ENCODE peak calls at places on chromosomes 3 and 15, in seven cellular contexts. V, C, B, M, W, X and F are unnamed samples.

GRCh38 chr3:68997887-68998286 is 15.6 kb downstream of the EOGT start:
- DNase-seq in B (no peak), C (no peak), W (no peak), V (no peak), M (no peak), X (no peak), F (peak)

GRCh38 chr3:161851941-161852566 is 355.4 kb downstream of the OTOL1 start:
- DNase-seq in M (peak), W (peak), V (peak), C (peak), B (peak), X (peak), F (peak)

GRCh38 chr15:40266828-40267304 is 16.0 kb downstream of the ANKRD63 start:
- DNase-seq in X (peak), W (no peak), C (peak), M (peak), B (peak), V (peak), F (peak)

GRCh38 chr3:31942446-31942845 is 38.6 kb downstream of the OSBPL10 start:
- DNase-seq in X (no peak), V (no peak), W (no peak), M (no peak), B (no peak), C (no peak), F (no peak)

GRCh38 chr3:111577798-111578685 is 17.1 kb downstream of the ZBED2 start:
- DNase-seq in B (no peak), C (peak), W (no peak), V (no peak), M (peak), X (peak), F (peak)

GRCh38 chr3:18124501-18124900 is 300.6 kb downstream of the SATB1 start:
- DNase-seq in X (peak), M (peak), V (no peak), B (no peak), W (no peak), C (peak), F (peak)

GRCh38 chr3:148873928-148874326 is 8.8 kb downstream of the CPA3 start:
- DNase-seq in M (no peak), W (no peak), C (no peak), V (no peak), B (no peak), X (no peak), F (no peak)

GRCh38 chr3:102182162-102182561 is 252.7 kb upstream of the ZPLD1 start:
- DNase-seq in M (no peak), X (peak), C (peak), B (no peak), V (no peak), W (no peak), F (peak)

GRCh38 chr3:195847061-195847950 is 35.6 kb upstream of the MUC4 start:
- DNase-seq in V (peak), C (no peak), X (peak), M (peak), B (no peak), W (no peak), F (no peak)

GRCh38 chr3:128489860-128490649 is 2.9 kb downstream of the GATA2 start:
- DNase-seq in X (no peak), C (peak), B (peak), M (no peak), W (peak), V (no peak), F (peak)

GRCh38 chr3:69425249-69425648 is 39.4 kb upstream of the FRMD4B start:
- DNase-seq in W (peak), M (peak), B (no peak), X (peak), V (no peak), C (peak), F (peak)

GRCh38 chr15:89932880-89933279 is 20.1 kb upstream of the ARPIN start:
- DNase-seq in X (no peak), M (no peak), W (no peak), B (no peak), V (no peak), C (no peak), F (no peak)

GRCh38 chr3:182739619-182740018 is 53.7 kb upstream of the ATP11B start:
- DNase-seq in X (peak), B (no peak), C (peak), M (peak), V (no peak), W (no peak), F (peak)

GRCh38 chr3:25472153-25472552 is 44.1 kb downstream of the RARB start:
- DNase-seq in V (no peak), C (no peak), X (no peak), B (no peak), M (no peak), W (no peak), F (no peak)

GRCh38 chr15:34046471-34047145 is 7.6 kb upstream of the AVEN start:
- DNase-seq in C (no peak), M (no peak), B (no peak), X (no peak), V (no peak), W (no peak), F (no peak)

GRCh38 chr3:50873376-50874157 is 198.8 kb downstream of the DOCK3 start:
- DNase-seq in B (no peak), V (no peak), X (no peak), C (no peak), W (no peak), M (no peak), F (no peak)

GRCh38 chr3:195204360-195205166 is 66.4 kb downstream of the XXYLT1 start:
- DNase-seq in C (peak), V (no peak), B (peak), M (peak), X (peak), W (peak), F (no peak)

GRCh38 chr3:108718454-108718853 is 38.8 kb downstream of the RETNLB start:
- DNase-seq in W (no peak), C (peak), M (no peak), B (no peak), X (no peak), V (no peak), F (no peak)

GRCh38 chr3:122947621-122948202 is 79.9 kb downstream of the SEMA5B start:
- DNase-seq in V (no peak), C (no peak), W (no peak), M (peak), X (no peak), B (no peak), F (peak)

GRCh38 chr3:20316238-20316637 is 130.2 kb upstream of the SGO1 start:
- DNase-seq in B (no peak), C (no peak), V (no peak), M (no peak), W (no peak), X (no peak), F (no peak)

GRCh38 chr15:25542648-25543047 is 103.8 kb upstream of the UBE3A start:
- DNase-seq in V (no peak), B (no peak), C (no peak), X (no peak), W (no peak), M (no peak), F (no peak)

GRCh38 chr15:25862469-25863066 is 559 bp downstream of the ATP10A start:
- DNase-seq in M (peak), B (no peak), V (no peak), W (peak), X (peak), C (no peak), F (peak)

GRCh38 chr3:87228316-87228715 is 1.2 kb downstream of the CHMP2B start:
- DNase-seq in X (peak), M (peak), V (no peak), C (no peak), W (no peak), B (no peak), F (peak)

GRCh38 chr15:95644476-95644875 is 686.0 kb upstream of the NR2F2 start:
- DNase-seq in X (no peak), W (no peak), C (peak), V (no peak), M (peak), B (peak), F (no peak)

GRCh38 chr3:136078421-136079364 is 113.2 kb downstream of the PPP2R3A start:
- DNase-seq in B (no peak), M (peak), V (no peak), C (peak), X (peak), W (no peak), F (peak)

GRCh38 chr3:9890249-9891071 is at the start of gene JAGN1:
- DNase-seq in B (peak), X (peak), M (peak), W (peak), C (peak), V (peak), F (peak)

GRCh38 chr3:66729685-66730393 is 229.0 kb upstream of the LRIG1 start:
- DNase-seq in B (no peak), V (no peak), W (no peak), C (no peak), M (no peak), X (no peak), F (no peak)

GRCh38 chr3:195875482-195876236 is 32.7 kb downstream of the TNK2 start:
- DNase-seq in X (no peak), C (no peak), W (no peak), V (no peak), M (no peak), B (no peak), F (no peak)

GRCh38 chr3:136728918-136729317 is 23.3 kb downstream of the STAG1 start:
- DNase-seq in M (peak), C (no peak), B (no peak), W (peak), X (peak), V (peak), F (peak)

GRCh38 chr3:195030791-195031321 is 240.1 kb downstream of the XXYLT1 start:
- DNase-seq in C (peak), B (no peak), M (no peak), W (peak), X (peak), V (no peak), F (peak)

GRCh38 chr15:27869697-27870281 is 229.3 kb downstream of the OCA2 start:
- DNase-seq in B (no peak), M (no peak), C (no peak), W (no peak), X (no peak), V (no peak), F (no peak)

GRCh38 chr3:69320867-69321266 is 65.0 kb downstream of the FRMD4B start:
- DNase-seq in M (no peak), V (peak), X (no peak), B (no peak), C (no peak), W (no peak), F (no peak)

GRCh38 chr15:74956648-74957300 is at the start of gene RPP25:
- DNase-seq in V (peak), X (peak), W (peak), C (peak), M (peak), B (peak), F (peak)

GRCh38 chr15:74959643-74959939 is 3.0 kb upstream of the RPP25 start:
- DNase-seq in C (no peak), M (no peak), V (no peak), W (no peak), B (no peak), X (no peak), F (no peak)

GRCh38 chr15:74958908-74959642 is 2.5 kb upstream of the RPP25 start:
- DNase-seq in C (peak), W (peak), V (no peak), X (no peak), M (no peak), B (no peak), F (no peak)

GRCh38 chr15:74957301-74958035 is 896 bp upstream of the RPP25 start:
- DNase-seq in W (peak), B (no peak), X (no peak), V (no peak), C (peak), M (peak), F (no peak)

DNA sequence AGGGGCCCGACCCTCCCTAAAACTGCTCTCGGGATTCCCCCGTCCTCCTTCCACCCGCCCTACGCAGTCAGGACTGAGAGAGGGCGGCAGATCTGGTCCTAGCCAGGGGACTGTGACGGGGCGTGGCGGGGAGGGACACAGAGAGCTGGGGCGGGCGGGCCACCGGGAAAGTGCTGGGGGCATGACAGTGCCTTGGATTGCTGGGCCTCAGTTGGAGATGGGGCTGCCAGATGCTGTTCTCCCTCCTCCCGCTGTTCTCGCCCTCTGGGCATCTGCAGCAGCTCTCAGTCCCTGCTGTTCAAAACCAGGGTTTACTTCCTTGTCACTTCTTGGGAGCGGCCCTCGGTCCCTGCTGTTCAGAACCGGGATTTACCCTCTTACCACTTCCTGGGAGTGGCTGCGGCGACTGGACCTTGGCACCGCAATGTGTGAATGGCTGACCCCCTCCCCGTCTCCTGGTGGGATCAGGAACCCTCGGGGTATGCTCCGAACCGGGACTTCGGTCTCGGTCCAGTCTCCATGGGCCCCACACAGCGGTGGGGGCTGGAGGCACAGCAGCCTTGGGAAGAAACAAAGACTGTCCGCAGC is 1.8 kb upstream of the RPP25 start:
- DNase-seq in X (no peak), M (peak), B (no peak), C (peak), W (peak), V (peak), F (peak)
- H3K4me3 ChIP-seq in X (peak), M (peak), B (peak), C (peak), W (peak), V (no peak), F (peak)

GRCh38 chr3:152540120-152540519 is 271.4 kb downstream of the MBNL1 start:
- DNase-seq in W (no peak), C (no peak), X (no peak), V (no peak), M (no peak), B (no peak), F (no peak)

GRCh38 chr3:152538518-152538917 is 269.8 kb downstream of the MBNL1 start:
- DNase-seq in B (no peak), M (peak), W (no peak), V (no peak), X (no peak), C (no peak), F (no peak)

DNA sequence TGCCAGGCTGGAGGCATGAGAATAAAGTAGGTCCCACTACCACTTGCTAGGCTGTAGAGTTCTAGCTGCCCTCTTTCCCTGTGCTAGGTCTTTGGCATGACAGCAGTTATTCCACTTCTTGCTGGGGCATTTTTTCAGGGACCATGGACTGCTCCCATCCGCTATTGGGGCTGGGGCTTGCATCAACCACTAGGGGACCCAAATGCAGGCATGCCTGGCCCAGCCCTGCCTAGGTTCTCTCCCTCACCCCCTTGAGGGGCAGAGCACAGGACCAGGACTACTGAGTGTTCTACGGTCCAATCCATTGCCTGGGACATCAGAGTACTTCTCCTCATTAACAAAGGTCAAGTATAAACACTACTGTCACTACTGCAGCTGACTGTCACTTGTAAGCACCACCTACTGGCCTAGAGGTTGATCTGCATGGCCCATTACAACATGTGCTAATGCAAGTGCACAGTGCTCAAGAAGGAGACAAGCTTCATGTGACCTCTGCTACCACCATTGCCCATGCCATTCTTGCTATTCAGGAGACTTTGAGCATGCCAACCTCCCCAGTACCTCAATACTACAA is 270.5 kb downstream of the MBNL1 start:
- DNase-seq in M (no peak), V (no peak), C (no peak), W (peak), X (no peak), B (no peak), F (peak)
- TF ChIP-seq CTCF in M (no peak), V (no peak), C (peak), W (peak), X (no peak), B (no peak), F (peak)

GRCh38 chr3:49787182-49787464 is 781 bp upstream of the IP6K1 start:
- DNase-seq in B (no peak), X (no peak), W (no peak), M (peak), V (no peak), C (no peak), F (peak)
- H3K4me3 ChIP-seq in B (peak), X (no peak), W (peak), M (no peak), V (no peak), C (peak), F (peak)

GRCh38 chr3:33144433-33144832 is 30.6 kb downstream of the CRTAP start:
- DNase-seq in X (no peak), M (no peak), C (peak), W (peak), V (no peak), B (no peak), F (no peak)
- TF ChIP-seq CTCF in X (peak), M (peak), C (peak), W (peak), V (no peak), B (no peak), F (no peak)

GRCh38 chr3:4981688-4982494 is 2.7 kb downstream of the BHLHE40 start:
- DNase-seq in X (peak), M (peak), V (peak), W (no peak), B (no peak), C (no peak), F (peak)
- H3K4me3 ChIP-seq in X (peak), M (peak), V (no peak), W (peak), B (peak), C (no peak), F (peak)